ENCODE peak calls at places on chromosomes 12 and 14, in ten cellular contexts. F is body of pancreas, L is adrenal gland, R is IMR-90, X is heart left ventricle, G is lower leg skin, N is breast epithelium, B is suprapubic skin, O is HCT116, Z is GM12892. E is an unnamed sample.

GRCh38 chr14:61106627-61107147 is 125.6 kb downstream of the SLC38A6 start:
- DNase-seq in L (no peak), B (no peak), G (no peak), X (no peak), O (no peak), N (no peak), F (no peak), R (no peak), Z (no peak), E (no peak)

GRCh38 chr14:58294201-58294600 is 4.2 kb upstream of the ARID4A start:
- DNase-seq in Z (no peak), B (no peak), G (no peak), F (no peak), O (no peak), X (no peak), L (no peak), R (no peak), N (no peak), E (no peak)

GRCh38 chr12:110382683-110383082 is 20.8 kb downstream of the ANAPC7 start:
- DNase-seq in G (no peak), Z (no peak), B (no peak), N (no peak), X (no peak), R (no peak), F (no peak), L (no peak), O (no peak), E (no peak)

GRCh38 chr12:119911147-119911546 is 34.0 kb upstream of the CIT start:
- DNase-seq in O (no peak), X (no peak), F (no peak), Z (no peak), R (peak), G (no peak), B (no peak), N (no peak), L (no peak), E (no peak)

GRCh38 chr12:107288414-107289125 is 195.2 kb upstream of the CRY1 start:
- DNase-seq in G (no peak), B (no peak), O (no peak), R (no peak), X (no peak), F (no peak), N (no peak), L (no peak), Z (no peak), E (no peak)

GRCh38 chr12:112252184-112252583 is 126.8 kb downstream of the TRAFD1 start:
- DNase-seq in N (no peak), O (no peak), L (no peak), R (peak), F (peak), B (no peak), Z (no peak), X (no peak), G (no peak), E (no peak)

GRCh38 chr14:89425931-89426330 is 8.9 kb upstream of the FOXN3 start:
- DNase-seq in Z (no peak), R (peak), X (no peak), B (no peak), O (peak), G (peak), L (no peak), N (no peak), F (no peak), E (peak)

GRCh38 chr12:126784328-126784921 is 1482.5 kb upstream of the TMEM132C start:
- DNase-seq in O (peak), N (no peak), L (peak), G (no peak), X (no peak), R (no peak), B (no peak), F (peak), Z (no peak), E (peak)

GRCh38 chr14:50082784-50083466 is 33.4 kb downstream of the VCPKMT start:
- DNase-seq in F (no peak), Z (no peak), B (no peak), N (no peak), G (no peak), L (no peak), R (peak), X (no peak), O (no peak), E (no peak)

GRCh38 chr12:129193263-129193871 is 340.1 kb downstream of the GLT1D1 start:
- DNase-seq in O (no peak), L (no peak), N (no peak), B (no peak), X (no peak), F (peak), G (no peak), R (no peak), Z (no peak), E (peak)

GRCh38 chr12:131092911-131093901 is 139.5 kb downstream of the ADGRD1 start:
- DNase-seq in F (peak), N (no peak), R (no peak), O (no peak), Z (peak), B (peak), G (no peak), X (peak), L (no peak), E (no peak)

GRCh38 chr14:52356025-52356424 is 41.9 kb downstream of the PTGER2 start:
- DNase-seq in N (no peak), G (no peak), B (no peak), O (no peak), L (no peak), X (no peak), R (peak), Z (no peak), F (no peak), E (no peak)

GRCh38 chr14:75271514-75271913 is 7.1 kb upstream of the FOS start:
- DNase-seq in F (no peak), G (no peak), X (no peak), R (no peak), L (no peak), O (no peak), N (no peak), B (no peak), Z (no peak), E (no peak)

DNA sequence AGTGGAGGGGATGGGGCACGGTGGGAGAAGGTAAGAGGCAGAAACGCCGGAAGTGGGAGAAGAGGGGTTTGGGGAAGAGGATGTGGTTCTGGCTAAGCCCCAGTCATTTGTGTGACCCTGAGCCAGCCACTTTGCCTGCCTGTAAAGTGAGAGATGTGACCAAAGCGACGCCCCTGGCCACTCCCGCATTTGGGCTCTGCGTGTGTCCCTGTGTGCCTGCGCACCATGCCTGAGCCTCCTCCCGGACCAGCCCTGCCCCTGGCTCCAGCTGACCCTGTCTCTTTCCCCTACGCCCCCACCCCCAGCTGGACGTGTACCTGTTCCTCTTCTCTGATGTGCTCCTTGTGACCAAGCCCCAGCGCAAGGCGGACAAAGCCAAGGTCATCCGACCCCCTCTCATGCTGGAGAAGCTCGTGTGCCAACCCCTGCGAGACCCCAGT is 8.0 kb downstream of the PLEKHG6 start:
- DNase-seq in X (no peak), O (no peak), G (no peak), F (no peak), Z (no peak), R (no peak), N (no peak), B (no peak), L (no peak), E (no peak)
- TF ChIP-seq POLR2A in X (no peak), O (no peak), G (no peak), F (no peak), Z (no peak), R (no peak), N (no peak), B (no peak), L (no peak), E (no peak)

DNA sequence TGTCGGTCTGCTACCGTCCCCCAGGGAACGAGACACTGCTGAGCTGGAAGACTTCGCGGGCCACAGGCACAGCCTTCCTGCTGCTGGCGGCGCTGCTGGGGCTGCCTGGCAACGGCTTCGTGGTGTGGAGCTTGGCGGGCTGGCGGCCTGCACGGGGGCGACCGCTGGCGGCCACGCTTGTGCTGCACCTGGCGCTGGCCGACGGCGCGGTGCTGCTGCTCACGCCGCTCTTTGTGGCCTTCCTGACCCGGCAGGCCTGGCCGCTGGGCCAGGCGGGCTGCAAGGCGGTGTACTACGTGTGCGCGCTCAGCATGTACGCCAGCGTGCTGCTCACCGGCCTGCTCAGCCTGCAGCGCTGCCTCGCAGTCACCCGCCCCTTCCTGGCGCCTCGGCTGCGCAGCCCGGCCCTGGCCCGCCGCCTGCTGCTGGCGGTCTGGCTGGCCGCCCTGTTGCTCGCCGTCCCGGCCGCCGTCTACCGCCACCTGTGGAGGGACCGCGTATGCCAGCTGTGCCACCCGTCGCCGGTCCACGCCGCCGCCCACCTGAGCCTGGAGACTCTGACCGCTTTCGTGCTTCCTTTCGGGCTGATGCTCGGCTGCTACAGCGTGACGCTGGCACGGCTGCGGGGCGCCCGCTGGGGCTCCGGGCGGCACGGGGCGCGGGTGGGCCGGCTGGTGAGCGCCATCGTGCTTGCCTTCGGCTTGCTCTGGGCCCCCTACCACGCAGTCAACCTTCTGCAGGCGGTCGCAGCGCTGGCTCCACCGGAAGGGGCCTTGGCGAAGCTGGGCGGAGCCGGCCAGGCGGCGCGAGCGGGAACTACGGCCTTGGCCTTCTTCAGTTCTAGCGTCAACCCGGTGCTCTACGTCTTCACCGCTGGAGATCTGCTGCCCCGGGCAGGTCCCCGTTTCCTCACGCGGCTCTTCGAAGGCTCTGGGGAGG is at the start of gene LTB4R:
- DNase-seq in L (peak), X (peak), G (no peak), O (no peak), B (peak), N (peak), R (peak), F (peak), Z (peak), E (peak)
- TF ChIP-seq POLR2A in L (no peak), X (no peak), G (no peak), O (no peak), B (no peak), N (no peak), R (no peak), F (peak), Z (peak), E (peak)

GRCh38 chr14:79379266-79379665 is 832.0 kb downstream of the DIO2 start:
- DNase-seq in R (no peak), O (no peak), L (no peak), X (no peak), G (no peak), N (no peak), B (no peak), Z (no peak), F (no peak), E (no peak)
- TF ChIP-seq POLR2A in R (no peak), O (no peak), L (no peak), X (no peak), G (no peak), N (no peak), B (no peak), Z (no peak), F (no peak), E (no peak)

DNA sequence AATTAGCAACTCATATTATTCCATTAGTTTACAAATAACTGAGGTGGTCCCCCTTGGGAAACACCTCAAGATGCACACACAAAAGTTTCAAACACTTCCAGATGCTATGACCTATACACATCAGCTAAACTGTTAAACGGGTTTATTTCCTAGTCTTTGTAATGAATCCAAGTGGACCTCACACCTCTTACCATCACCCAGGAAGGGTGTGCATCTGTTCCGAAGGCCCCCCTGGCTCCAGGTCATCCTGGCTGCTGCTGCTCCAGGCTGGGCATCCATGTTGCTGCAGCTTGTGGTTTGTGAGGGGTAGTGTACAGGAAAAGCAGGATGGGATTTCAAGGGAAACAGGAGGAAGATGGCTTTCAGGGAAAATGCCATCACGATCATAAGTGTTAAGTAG is 6.8 kb downstream of the HNRNPC start:
- DNase-seq in R (no peak), B (no peak), L (no peak), G (no peak), N (no peak), O (no peak), X (no peak), F (no peak), Z (no peak), E (no peak)
- TF ChIP-seq POLR2A in R (no peak), B (no peak), L (no peak), G (no peak), N (no peak), O (no peak), X (no peak), F (no peak), Z (peak), E (no peak)

GRCh38 chr12:71755146-71755892 is 656 bp downstream of the RAB21 start:
- DNase-seq in Z (peak), N (peak), F (no peak), G (peak), R (peak), X (no peak), L (peak), B (no peak), O (no peak), E (peak)
- TF ChIP-seq POLR2A in Z (peak), N (no peak), F (no peak), G (no peak), R (peak), X (no peak), L (peak), B (no peak), O (no peak), E (no peak)

GRCh38 chr14:94543450-94544123 is 17.7 kb upstream of the SERPINA4 start:
- DNase-seq in B (no peak), N (no peak), O (no peak), X (no peak), R (no peak), G (peak), F (no peak), L (no peak), Z (no peak), E (no peak)
- TF ChIP-seq POLR2A in B (no peak), N (no peak), O (no peak), X (no peak), R (no peak), G (no peak), F (no peak), L (no peak), Z (no peak), E (no peak)

GRCh38 chr14:39182770-39183684 is 8.0 kb downstream of the PNN start:
- DNase-seq in G (no peak), N (no peak), Z (no peak), B (no peak), X (no peak), F (no peak), R (no peak), L (no peak), O (no peak), E (no peak)

GRCh38 chr14:39181693-39182047 is 6.6 kb downstream of the PNN start:
- DNase-seq in Z (no peak), B (no peak), X (no peak), F (no peak), G (no peak), R (no peak), O (no peak), N (no peak), L (no peak), E (no peak)

GRCh38 chr14:39185256-39186049 is 10.4 kb downstream of the PNN start:
- DNase-seq in F (no peak), X (no peak), O (no peak), R (no peak), G (no peak), L (no peak), B (no peak), N (no peak), Z (no peak), E (no peak)

GRCh38 chr14:39186941-39187525 is 12.0 kb downstream of the PNN start:
- DNase-seq in O (no peak), B (no peak), N (no peak), L (no peak), Z (no peak), X (no peak), R (no peak), G (no peak), F (no peak), E (no peak)

DNA sequence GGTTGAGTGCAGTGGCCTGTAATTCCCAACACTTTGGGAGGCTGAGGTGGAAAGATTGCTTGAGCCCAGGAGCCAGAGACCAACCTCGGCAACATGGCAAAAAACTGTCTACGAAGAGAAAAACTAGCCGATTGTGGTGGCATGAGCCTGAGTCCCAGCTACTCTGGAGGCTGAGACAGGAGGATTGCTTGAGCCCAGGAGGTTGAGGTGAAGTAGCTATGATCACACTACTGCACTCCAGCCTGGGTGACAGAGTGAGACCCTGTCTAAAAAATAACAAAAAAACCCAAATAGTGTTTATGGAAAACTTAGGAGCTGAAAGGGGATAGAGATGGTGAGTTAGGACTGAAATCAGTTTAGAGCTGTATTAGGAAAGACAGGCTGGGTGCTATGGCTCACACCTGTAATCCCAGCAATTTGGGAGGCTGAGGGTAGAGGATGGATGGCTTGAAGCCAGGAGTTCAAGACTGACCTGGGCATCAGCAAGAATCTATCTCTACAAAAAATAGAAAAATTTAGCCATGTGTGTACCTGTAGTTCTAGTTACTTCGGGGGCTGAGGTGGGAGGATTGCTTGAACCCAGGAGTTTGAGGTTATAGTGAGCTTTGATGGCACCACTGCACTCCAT is 9.7 kb downstream of the PNN start:
- DNase-seq in B (no peak), O (no peak), F (no peak), X (no peak), Z (no peak), R (no peak), L (no peak), G (no peak), N (no peak), E (no peak)
- TF ChIP-seq POLR2A in B (no peak), O (no peak), F (no peak), X (no peak), Z (peak), R (no peak), L (no peak), G (no peak), N (no peak), E (peak)

GRCh38 chr12:48156648-48157015 is 683 bp downstream of the ASB8 start:
- DNase-seq in N (no peak), L (no peak), R (peak), B (no peak), G (no peak), O (no peak), X (no peak), F (no peak), Z (no peak), E (no peak)

GRCh38 chr12:48157889-48158370 is 615 bp upstream of the ASB8 start:
- DNase-seq in Z (no peak), L (no peak), O (no peak), G (no peak), N (no peak), F (no peak), X (no peak), R (no peak), B (no peak), E (no peak)

GRCh38 chr12:48159976-48160525 is 2.7 kb upstream of the ASB8 start:
- DNase-seq in O (no peak), G (no peak), B (no peak), F (no peak), N (no peak), R (peak), Z (no peak), X (no peak), L (no peak), E (no peak)

GRCh38 chr12:48160807-48161206 is 3.5 kb upstream of the ASB8 start:
- DNase-seq in L (no peak), B (no peak), G (peak), F (no peak), O (no peak), R (no peak), Z (no peak), X (no peak), N (no peak), E (peak)

DNA sequence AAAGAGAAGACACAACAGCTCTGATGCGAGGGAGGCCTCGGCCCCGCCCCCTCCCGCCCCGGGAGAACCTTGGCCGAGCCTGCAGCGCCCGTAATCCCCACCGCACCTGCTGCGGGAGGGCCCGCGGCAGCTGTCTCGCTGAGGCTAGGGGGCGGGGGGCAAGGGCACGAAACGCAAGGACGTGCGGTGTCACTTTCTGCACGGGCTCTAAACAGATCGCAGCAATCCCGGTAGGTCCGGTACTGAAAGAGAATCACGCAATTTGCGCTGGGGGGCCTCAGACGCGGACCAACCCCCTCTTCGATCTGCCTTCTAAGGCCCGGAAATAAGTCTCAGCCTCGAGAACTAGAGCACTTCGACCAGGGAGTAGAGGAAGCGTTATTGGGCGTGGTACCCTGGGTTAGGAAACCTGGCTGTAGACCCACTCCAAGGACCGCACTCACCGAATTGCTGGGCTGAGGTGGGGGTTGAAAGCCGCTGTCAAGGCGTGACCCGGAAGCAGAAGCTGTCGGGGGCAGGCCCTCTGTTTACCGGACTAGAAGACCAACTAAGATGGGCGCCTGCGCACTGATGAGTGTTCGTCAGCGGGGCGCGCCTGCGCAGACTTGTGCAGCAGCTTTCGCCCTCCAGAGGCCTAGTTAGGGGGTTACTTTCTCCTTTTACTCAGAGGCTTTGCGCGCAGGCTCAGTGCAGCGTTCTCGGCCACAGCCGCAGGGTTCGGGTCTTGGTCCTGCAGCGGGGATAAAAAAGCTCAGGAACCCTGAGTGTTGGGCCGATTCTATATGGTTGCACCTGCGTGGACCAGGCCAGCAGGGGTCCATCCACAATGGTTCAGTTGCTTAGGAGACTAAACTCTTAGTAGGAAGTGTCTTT is at the start of gene ASB8:
- DNase-seq in G (peak), F (peak), L (peak), B (peak), Z (peak), X (peak), N (peak), R (peak), O (peak), E (peak)
- TF ChIP-seq POLR2A in G (no peak), F (peak), L (peak), B (peak), Z (peak), X (no peak), N (no peak), R (no peak), O (peak), E (peak)